ENCODE peak calls at places on chromosomes 6 and 20, in six cellular contexts. X is endothelial cell of umbilical vein, E is A549, A is K562, P is HepG2, K is GM12878. Z is an unnamed sample.

GRCh38 chr6:27188206-27188884 is 59.2 kb upstream of the PRSS16 start:
- DNase-seq in K (peak), E (peak), P (peak), A (peak), X (peak), Z (peak)

GRCh38 chr6:158040804-158041347 is 59.2 kb downstream of the SYNJ2 start:
- DNase-seq in P (no peak), A (no peak), E (peak), K (no peak), X (no peak), Z (no peak)

GRCh38 chr6:1379026-1379809 is 10.2 kb upstream of the FOXF2 start:
- DNase-seq in A (no peak), X (no peak), E (no peak), P (no peak), K (no peak), Z (no peak)

GRCh38 chr6:32941412-32941784 is 570 bp upstream of the HLA-DMB start:
- DNase-seq in K (peak), P (no peak), E (no peak), X (peak), A (no peak), Z (no peak)

GRCh38 chr6:137309078-137309762 is 90.0 kb upstream of the IFNGR1 start:
- DNase-seq in P (peak), E (peak), X (peak), A (peak), K (peak), Z (peak)

GRCh38 chr6:13156381-13156780 is 172.0 kb downstream of the TBC1D7 start:
- DNase-seq in X (no peak), A (no peak), P (no peak), K (no peak), E (no peak), Z (no peak)

GRCh38 chr6:147774856-147775255 is 266.4 kb downstream of the SAMD5 start:
- DNase-seq in A (no peak), E (no peak), K (no peak), P (peak), X (no peak), Z (peak)

GRCh38 chr6:163355471-163355991 is 59.0 kb upstream of the QKI start:
- DNase-seq in X (peak), A (no peak), P (peak), K (no peak), E (no peak), Z (peak)

GRCh38 chr6:42449917-42450313 is 1.8 kb downstream of the TRERF1 start:
- DNase-seq in K (no peak), P (no peak), A (no peak), X (no peak), E (no peak), Z (peak)

GRCh38 chr6:128417698-128418097 is 102.7 kb downstream of the PTPRK start:
- DNase-seq in E (no peak), P (no peak), K (no peak), A (no peak), X (no peak), Z (no peak)

DNA sequence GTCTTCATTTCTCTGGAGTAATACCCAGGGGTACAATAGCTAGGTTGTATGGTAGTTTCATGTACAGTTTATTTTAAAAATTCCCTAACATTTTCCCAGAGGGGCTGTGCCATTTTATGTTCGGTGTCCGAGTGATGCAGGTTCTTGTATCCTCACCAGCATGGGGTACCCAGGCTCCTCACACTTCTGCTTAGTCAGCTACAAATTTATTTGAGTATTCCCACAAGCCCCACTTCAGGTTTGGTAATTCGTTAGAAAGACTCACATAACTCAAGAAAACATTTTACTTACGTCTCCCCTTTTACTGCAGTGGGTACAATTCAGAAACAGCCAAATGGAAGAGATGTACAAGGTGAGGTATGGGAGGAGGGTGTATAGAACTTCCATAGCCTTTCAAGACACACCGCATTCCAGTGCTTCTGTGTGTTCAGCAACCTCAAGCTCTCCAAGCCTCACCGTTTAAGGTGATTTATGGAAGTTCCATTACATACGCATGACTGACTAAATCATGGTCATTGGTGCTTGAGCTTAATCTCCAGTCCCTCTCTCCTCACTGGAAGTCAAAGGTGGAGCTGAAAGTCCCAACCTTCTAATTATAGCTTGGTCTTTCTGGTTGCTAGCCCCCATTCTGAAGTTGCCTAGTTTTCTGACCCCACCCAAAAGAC is 18.1 kb downstream of the RIPK1 start:
- DNase-seq in E (no peak), A (no peak), P (no peak), K (no peak), X (no peak), Z (no peak)
- TF ChIP-seq MYC in E (no peak), A (no peak), P (no peak), K (no peak), X (no peak), Z (no peak)

GRCh38 chr6:7153807-7154206 is 46.0 kb downstream of the RREB1 start:
- DNase-seq in A (peak), X (no peak), E (no peak), K (no peak), P (no peak), Z (peak)

GRCh38 chr6:7150381-7151064 is 42.8 kb downstream of the RREB1 start:
- DNase-seq in A (peak), K (no peak), X (no peak), E (no peak), P (no peak), Z (peak)

GRCh38 chr6:7154341-7155139 is 46.8 kb downstream of the RREB1 start:
- DNase-seq in P (no peak), A (no peak), X (no peak), K (peak), E (no peak), Z (peak)

GRCh38 chr6:7151381-7151780 is 43.6 kb downstream of the RREB1 start:
- DNase-seq in E (no peak), K (no peak), X (no peak), P (peak), A (no peak), Z (peak)

GRCh38 chr6:7152467-7152866 is 44.7 kb downstream of the RREB1 start:
- DNase-seq in K (no peak), A (no peak), E (no peak), X (no peak), P (no peak), Z (peak)
- TF ChIP-seq MYC in K (no peak), A (no peak), E (no peak), X (no peak), P (no peak), Z (no peak)

GRCh38 chr6:87484491-87484890 is 11.7 kb downstream of the SLC35A1 start:
- DNase-seq in K (no peak), X (no peak), A (no peak), P (no peak), E (no peak), Z (no peak)

GRCh38 chr6:87487555-87487954 is 14.8 kb downstream of the SLC35A1 start:
- DNase-seq in K (no peak), P (no peak), A (no peak), X (peak), E (no peak), Z (no peak)

GRCh38 chr6:87482382-87482781 is 9.6 kb downstream of the SLC35A1 start:
- DNase-seq in A (no peak), P (no peak), X (no peak), E (no peak), K (no peak), Z (peak)

GRCh38 chr6:87481936-87482335 is 9.2 kb downstream of the SLC35A1 start:
- DNase-seq in P (no peak), A (no peak), X (no peak), K (no peak), E (no peak), Z (peak)

DNA sequence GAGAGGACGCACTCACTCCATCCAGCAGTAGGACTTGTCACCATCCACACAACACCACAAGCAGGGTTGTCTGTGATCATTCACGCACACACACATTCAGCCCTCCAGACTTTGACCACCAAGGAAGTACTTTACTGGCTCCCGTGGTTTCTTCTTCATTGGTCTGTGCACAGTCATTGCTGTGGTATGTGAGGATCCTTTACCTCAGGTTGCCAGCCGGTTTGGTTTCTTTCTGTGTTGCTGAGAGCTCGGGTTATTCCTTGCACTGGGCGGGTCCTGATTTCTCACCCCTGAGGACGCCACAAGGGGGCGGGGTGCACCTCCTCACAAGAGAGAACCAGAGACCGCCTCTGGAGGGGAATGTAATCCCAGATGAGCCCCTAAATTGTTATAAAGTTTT is 11.2 kb downstream of the SLC35A1 start:
- DNase-seq in P (peak), A (peak), X (no peak), E (peak), K (no peak), Z (peak)
- TF ChIP-seq MYC in P (no peak), A (no peak), X (no peak), E (no peak), K (no peak), Z (no peak)

GRCh38 chr20:2305946-2306345 is 10.1 kb downstream of the TGM3 start:
- DNase-seq in P (peak), X (no peak), A (no peak), E (peak), K (no peak), Z (no peak)
- TF ChIP-seq MYC in P (no peak), X (no peak), A (no peak), E (no peak), K (no peak), Z (no peak)

DNA sequence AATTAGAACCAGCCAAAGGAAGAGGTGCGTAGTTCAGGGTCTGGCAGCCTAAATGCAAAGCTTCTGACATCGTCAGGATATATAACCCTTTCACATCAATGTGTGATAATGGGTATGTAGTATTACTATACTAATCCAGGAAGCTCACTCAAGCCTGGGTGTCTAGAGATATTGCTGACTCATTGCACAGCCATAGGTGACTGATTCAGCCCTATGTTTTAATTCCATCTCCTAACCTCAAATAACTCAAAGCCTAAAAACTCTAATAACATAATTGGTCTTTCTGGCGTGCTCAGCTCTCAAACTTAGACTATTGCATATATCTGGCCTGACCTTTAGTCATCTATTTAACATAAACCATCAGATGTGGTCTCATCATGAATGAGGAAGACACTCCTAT is 658.4 kb downstream of the TBC1D32 start:
- DNase-seq in P (no peak), E (no peak), A (no peak), K (no peak), X (no peak), Z (no peak)
- TF ChIP-seq MYC in P (no peak), E (no peak), A (no peak), K (no peak), X (no peak), Z (no peak)

GRCh38 chr6:142240203-142240602 is 61.6 kb upstream of the ADGRG6 start:
- DNase-seq in X (no peak), E (no peak), A (no peak), P (no peak), K (no peak), Z (no peak)
- TF ChIP-seq MYC in X (no peak), E (no peak), A (no peak), P (no peak), K (no peak), Z (no peak)

Z was measured in NB4.